ENCODE peak calls at places on chromosomes 3 and 15, in five cellular contexts. G, C, A, R and B are unnamed samples.

GRCh38 chr3:157429703-157430102 is 6.9 kb upstream of the PTX3 start:
- DNase-seq in G (peak; percentile 49), C (peak; percentile 18), A (no peak), R (peak; percentile 42), B (no peak)

GRCh38 chr3:24454862-24455261 is 39.8 kb downstream of the THRB start:
- DNase-seq in G (no peak), C (no peak), A (no peak), R (no peak), B (no peak)

GRCh38 chr3:17846466-17846865 is 104.0 kb upstream of the TBC1D5 start:
- DNase-seq in G (no peak), C (no peak), A (no peak), R (no peak), B (no peak)

GRCh38 chr3:178084938-178085816 is 451.1 kb upstream of the KCNMB2 start:
- DNase-seq in G (no peak), C (no peak), A (no peak), R (no peak), B (peak; percentile 74)

GRCh38 chr3:143222505-143222904 is 102.9 kb downstream of the CHST2 start:
- DNase-seq in G (no peak), C (peak; percentile 79), A (no peak), R (no peak), B (no peak)

GRCh38 chr3:123633530-123633929 is 48.7 kb upstream of the HACD2 start:
- DNase-seq in G (no peak), C (no peak), A (no peak), R (no peak), B (no peak)

GRCh38 chr3:78858910-78859309 is 908.9 kb downstream of the ROBO1 start:
- DNase-seq in G (no peak), C (no peak), A (no peak), R (no peak), B (no peak)

GRCh38 chr3:187025254-187025655 is 94.9 kb downstream of the ST6GAL1 start:
- DNase-seq in G (no peak), C (no peak), A (no peak), R (no peak), B (no peak)

GRCh38 chr3:17740703-17741102 is 1.7 kb downstream of the TBC1D5 start:
- DNase-seq in G (no peak), C (peak; percentile 53), A (no peak), R (no peak), B (no peak)

GRCh38 chr15:58758141-58758540 is 8.6 kb upstream of the ADAM10 start:
- DNase-seq in G (no peak), C (peak; percentile 40), A (no peak), R (no peak), B (no peak)

GRCh38 chr15:100292010-100292409 is 49.8 kb downstream of the ADAMTS17 start:
- DNase-seq in G (no peak), C (no peak), A (no peak), R (no peak), B (no peak)

GRCh38 chr3:150721285-150722130 is 17.8 kb upstream of the ERICH6 start:
- DNase-seq in G (no peak), C (peak; percentile 68), A (no peak), R (peak; percentile 29), B (peak; percentile 29)

GRCh38 chr3:122890077-122890484 is 95.2 kb downstream of the SLC49A4 start:
- DNase-seq in G (no peak), C (peak; percentile 34), A (no peak), R (no peak), B (peak; percentile 95)

GRCh38 chr3:138950006-138950644 is 3.1 kb downstream of the FOXL2NB start:
- DNase-seq in G (no peak), C (peak; percentile 76), A (no peak), R (no peak), B (no peak)

GRCh38 chr15:40766194-40766830 is 2.4 kb downstream of the GCHFR start:
- DNase-seq in G (no peak), C (no peak), A (no peak), R (no peak), B (no peak)

GRCh38 chr15:67101981-67102929 is 36.9 kb downstream of the SMAD3 start:
- DNase-seq in G (no peak), C (no peak), A (no peak), R (no peak), B (no peak)

GRCh38 chr3:182357928-182358327 is 435.4 kb upstream of the ATP11B start:
- DNase-seq in G (no peak), C (no peak), A (no peak), R (no peak), B (no peak)

GRCh38 chr3:37913531-37913930 is 51.9 kb downstream of the CTDSPL start:
- DNase-seq in G (no peak), C (no peak), A (no peak), R (no peak), B (no peak)

GRCh38 chr15:38168472-38169057 is 84.1 kb upstream of the SPRED1 start:
- DNase-seq in G (no peak), C (no peak), A (no peak), R (no peak), B (no peak)

GRCh38 chr3:118628704-118629341 is 405.8 kb downstream of the IGSF11 start:
- DNase-seq in G (no peak), C (peak; percentile 63), A (no peak), R (peak; percentile 41), B (peak; percentile 66)

GRCh38 chr15:87492321-87492720 is 764.2 kb downstream of the NTRK3 start:
- DNase-seq in G (no peak), C (no peak), A (no peak), R (no peak), B (no peak)

GRCh38 chr3:43217633-43218032 is 68.7 kb upstream of the SNRK start:
- DNase-seq in G (no peak), C (no peak), A (no peak), R (peak; percentile 28), B (no peak)

GRCh38 chr3:115401298-115401697 is 222.0 kb upstream of the GAP43 start:
- DNase-seq in G (no peak), C (no peak), A (no peak), R (peak; percentile 37), B (no peak)

GRCh38 chr3:30198162-30198561 is 408.2 kb upstream of the TGFBR2 start:
- DNase-seq in G (no peak), C (peak; percentile 53), A (no peak), R (no peak), B (no peak)

GRCh38 chr3:188269040-188269439 is 115.1 kb downstream of the LPP start:
- DNase-seq in G (no peak), C (peak; percentile 35), A (no peak), R (no peak), B (no peak)

GRCh38 chr3:2354702-2355101 is 256.0 kb downstream of the CNTN4 start:
- DNase-seq in G (no peak), C (no peak), A (no peak), R (no peak), B (no peak)

GRCh38 chr3:15079083-15079482 is 14.0 kb upstream of the MRPS25 start:
- DNase-seq in G (no peak), C (no peak), A (no peak), R (no peak), B (no peak)

GRCh38 chr3:175222356-175222755 is 363.2 kb downstream of the NAALADL2 start:
- DNase-seq in G (no peak), C (no peak), A (no peak), R (no peak), B (no peak)